ENCODE peak calls at places on chromosomes 11 and 22, in four cellular contexts. R, G, I and V are unnamed samples.

GRCh38 chr11:121152764-121153163 is 51.7 kb downstream of the TECTA start:
- DNase-seq in R (no peak), G (no peak), I (no peak), V (no peak)

GRCh38 chr11:363948-364761 is 5.1 kb upstream of the B4GALNT4 start:
- DNase-seq in G (peak), I (no peak), R (no peak), V (peak)

GRCh38 chr11:47383106-47383505 is 4.8 kb upstream of the SPI1 start:
- DNase-seq in I (no peak), R (no peak), G (no peak), V (no peak)

GRCh38 chr11:74696932-74697687 is 34.1 kb downstream of the CHRDL2 start:
- DNase-seq in I (no peak), R (peak), G (no peak), V (no peak)

GRCh38 chr22:48631288-48631687 is 1196.4 kb downstream of the BRD1 start:
- DNase-seq in I (no peak), R (no peak), G (no peak), V (no peak)

GRCh38 chr11:78807351-78807750 is 232.7 kb upstream of the NARS2 start:
- DNase-seq in I (no peak), G (no peak), R (no peak), V (no peak)

GRCh38 chr11:68753300-68753699 is 2.0 kb upstream of the TESMIN start:
- DNase-seq in I (no peak), G (no peak), R (no peak), V (no peak)

GRCh38 chr22:29093501-29093921 is 20.7 kb downstream of the KREMEN1 start:
- DNase-seq in G (no peak), R (no peak), I (no peak), V (no peak)

GRCh38 chr11:14413307-14414072 is 54.5 kb upstream of the RRAS2 start:
- DNase-seq in R (peak), G (peak), I (no peak), V (no peak)

GRCh38 chr11:100576044-100577021 is 110.8 kb upstream of the ARHGAP42 start:
- DNase-seq in I (peak), G (no peak), R (peak), V (peak)

DNA sequence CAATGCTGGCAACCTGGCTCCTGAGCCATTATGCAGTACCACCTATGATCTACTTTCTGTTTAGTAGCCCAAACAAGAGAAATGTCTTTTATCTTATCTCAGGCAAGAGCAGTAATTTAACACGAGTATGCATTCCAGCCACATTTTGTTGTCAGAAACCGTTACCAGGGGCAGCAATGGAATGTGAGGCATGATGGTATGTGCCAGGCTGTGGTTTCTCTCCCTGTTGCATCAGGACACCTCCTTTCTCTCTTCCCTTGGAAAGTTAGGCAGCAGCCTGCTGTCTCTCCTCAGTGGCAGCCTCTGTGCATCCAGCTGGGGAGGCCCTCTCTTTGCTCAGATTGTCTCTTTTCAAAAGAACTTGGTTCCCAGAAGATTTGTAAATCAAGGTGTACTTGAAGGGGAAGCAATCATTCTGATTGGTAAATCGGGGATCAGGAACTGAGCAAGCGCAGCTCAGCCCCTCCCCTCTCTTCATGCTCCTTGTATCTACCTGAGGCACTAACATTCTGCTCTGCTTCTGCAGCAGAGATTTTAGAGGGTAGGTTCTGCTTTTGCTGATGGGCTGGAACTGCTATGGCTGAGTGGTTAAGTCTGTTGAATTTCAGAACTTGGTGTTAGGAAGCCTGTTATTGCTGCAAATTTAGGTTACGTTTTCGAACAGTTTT is 229.2 kb downstream of the ADAMTS15 start:
- DNase-seq in I (no peak), G (peak), R (no peak), V (no peak)
- TF ChIP-seq SIN3A in I (no peak), G (no peak), R (no peak), V (no peak)

GRCh38 chr22:17774206-17774927 is at the start of gene BID:
- DNase-seq in I (no peak), G (no peak), R (peak), V (no peak)
- TF ChIP-seq SIN3A in I (no peak), G (no peak), R (peak), V (no peak)

GRCh38 chr11:120128392-120129172 is 9.3 kb downstream of the TRIM29 start:
- DNase-seq in R (no peak), I (no peak), G (no peak), V (no peak)
- TF ChIP-seq SIN3A in R (no peak), I (no peak), G (no peak), V (no peak)

GRCh38 chr11:131637469-131638175 is 267.2 kb downstream of the NTM start:
- DNase-seq in R (no peak), I (no peak), G (no peak), V (no peak)
- TF ChIP-seq SIN3A in R (no peak), I (no peak), G (no peak), V (no peak)

DNA sequence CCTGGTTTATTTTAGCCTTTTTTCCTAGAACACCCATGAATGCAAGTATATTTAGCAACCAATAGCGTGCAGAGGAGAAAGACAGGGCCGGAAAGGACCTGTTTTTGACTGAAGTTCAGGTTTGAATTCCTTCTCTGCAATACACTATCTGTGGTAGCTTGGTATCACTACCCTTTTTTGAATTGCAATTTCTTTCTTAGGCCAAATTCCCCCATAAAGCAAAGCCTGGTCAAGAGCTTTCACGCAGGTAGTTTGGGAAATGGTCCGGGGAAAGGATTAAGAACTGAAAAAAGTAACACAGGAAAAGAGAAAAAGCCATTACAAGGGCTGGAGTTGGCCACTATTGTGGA is 38.8 kb upstream of the PAMR1 start:
- DNase-seq in G (no peak), R (no peak), I (no peak), V (no peak)
- TF ChIP-seq SIN3A in G (no peak), R (no peak), I (no peak), V (no peak)

GRCh38 chr11:65417702-65418430 is 4.7 kb upstream of the NEAT1 start:
- DNase-seq in G (no peak), R (peak), I (no peak), V (no peak)

GRCh38 chr11:65415499-65416340 is 6.9 kb upstream of the NEAT1 start:
- DNase-seq in R (no peak), I (no peak), G (no peak), V (no peak)

GRCh38 chr11:65414776-65415498 is 7.7 kb upstream of the NEAT1 start:
- DNase-seq in I (no peak), R (no peak), G (no peak), V (no peak)

GRCh38 chr11:65417221-65417701 is 5.3 kb upstream of the NEAT1 start:
- DNase-seq in R (no peak), G (no peak), I (no peak), V (no peak)

DNA sequence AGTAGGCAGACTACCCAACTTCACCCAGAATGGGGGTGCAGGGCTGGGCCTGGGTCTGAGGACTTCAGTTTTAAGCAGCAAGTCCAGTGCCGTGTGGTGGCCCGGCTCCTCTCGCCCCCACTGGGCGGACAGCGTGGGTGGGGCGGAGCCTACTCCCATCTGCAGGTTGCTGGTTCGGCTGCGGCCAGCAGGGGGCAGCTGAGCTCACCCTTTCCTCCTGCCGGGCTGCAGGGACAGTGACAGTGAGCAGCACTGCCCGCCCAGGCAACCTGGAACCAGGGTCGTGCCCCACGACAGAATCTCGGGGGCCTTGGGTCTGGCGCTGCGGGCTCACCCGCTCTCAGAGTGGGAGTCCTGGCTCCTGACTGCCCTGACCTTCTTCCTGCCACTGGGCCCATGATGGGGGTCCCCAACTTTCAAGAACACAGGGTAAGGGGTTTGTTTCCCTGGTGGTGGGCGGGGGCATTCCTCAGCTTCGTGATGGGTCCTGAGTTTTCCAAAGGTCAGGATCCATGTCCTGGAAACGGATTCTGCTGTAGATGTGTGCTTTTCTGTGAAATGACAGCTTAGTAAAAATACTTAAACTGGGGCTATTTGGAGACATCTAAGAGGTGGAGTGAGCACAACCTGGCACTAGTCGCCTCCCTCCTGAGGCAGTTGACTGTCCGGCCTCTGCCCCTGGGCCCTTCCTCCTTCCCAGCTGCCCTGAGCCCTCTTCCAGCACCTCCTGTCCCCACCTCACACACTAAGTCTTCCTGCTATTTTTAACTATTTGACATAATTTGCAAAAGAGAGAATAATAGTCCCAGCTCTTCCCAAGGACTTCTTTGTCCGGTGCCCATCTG is 6.0 kb upstream of the NEAT1 start:
- DNase-seq in G (peak), R (peak), I (no peak), V (peak)
- TF ChIP-seq SIN3A in G (peak), R (no peak), I (peak), V (no peak)

GRCh38 chr22:40463017-40463631 is 92.7 kb downstream of the SGSM3 start:
- DNase-seq in R (peak), I (peak), G (no peak), V (no peak)

GRCh38 chr22:40469181-40469580 is 98.8 kb downstream of the SGSM3 start:
- DNase-seq in G (no peak), R (peak), I (no peak), V (no peak)

GRCh38 chr22:40462195-40462988 is 92.0 kb downstream of the SGSM3 start:
- DNase-seq in G (no peak), R (no peak), I (no peak), V (no peak)

GRCh38 chr22:40466976-40467375 is 96.6 kb downstream of the SGSM3 start:
- DNase-seq in R (no peak), G (no peak), I (no peak), V (no peak)

DNA sequence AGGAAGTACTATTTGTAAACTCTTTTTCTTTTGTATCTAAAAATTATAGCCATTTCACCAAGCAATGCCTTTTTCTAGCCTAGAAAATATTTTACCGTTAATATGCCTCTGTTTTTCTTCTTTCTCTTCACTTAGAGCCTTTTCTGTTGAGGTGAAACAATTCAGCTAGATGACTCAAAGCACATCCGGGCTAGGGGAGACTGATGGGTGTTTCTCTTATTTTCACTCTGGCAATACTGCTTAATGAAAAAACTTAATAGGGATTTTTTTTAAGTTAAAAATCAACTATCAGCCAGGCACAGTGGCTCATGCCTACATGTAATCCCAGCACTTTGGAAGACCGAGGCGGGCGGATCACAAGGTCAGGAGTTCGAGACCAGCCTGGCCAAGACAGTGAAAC is 93.3 kb downstream of the SGSM3 start:
- DNase-seq in I (no peak), G (no peak), R (no peak), V (no peak)
- TF ChIP-seq SIN3A in I (no peak), G (no peak), R (no peak), V (no peak)

GRCh38 chr11:82995754-82996398 is 75.8 kb downstream of the RAB30 start:
- DNase-seq in R (no peak), G (no peak), I (no peak), V (no peak)
- TF ChIP-seq SIN3A in R (no peak), G (no peak), I (no peak), V (no peak)

GRCh38 chr11:109089144-109089543 is 332.8 kb upstream of the C11orf87 start:
- DNase-seq in G (no peak), R (no peak), I (no peak), V (no peak)
- TF ChIP-seq SIN3A in G (no peak), R (no peak), I (no peak), V (no peak)

GRCh38 chr11:73578786-73579185 is 19.1 kb downstream of the FAM168A start:
- DNase-seq in I (peak), G (no peak), R (no peak), V (no peak)
- TF ChIP-seq SIN3A in I (no peak), G (no peak), R (no peak), V (no peak)